ENCODE peak calls at places on chromosomes 16 and 17, in five cellular contexts. O is pancreas, X is stomach, U is ovary, Q is psoas muscle. P is an unnamed sample. For H3K27me3, the result is how much of the 10 kb centered on the place peaks cover.

GRCh38 chr16:11121083-11121482 is 134.9 kb downstream of the SOCS1 start:
- DNase-seq in O (no peak), X (no peak), U (no peak), Q (no peak), P (no peak)

GRCh38 chr17:9150407-9151090 is 129.2 kb downstream of the NTN1 start:
- DNase-seq in O (no peak), X (peak), U (no peak), Q (no peak), P (peak)

GRCh38 chr17:58183514-58183913 is 9.0 kb upstream of the EPX start:
- DNase-seq in O (no peak), X (no peak), U (no peak), Q (no peak), P (no peak)

GRCh38 chr16:87464691-87465300 is 28.0 kb downstream of the ZCCHC14 start:
- DNase-seq in O (peak), X (peak), U (peak), Q (peak), P (peak)

GRCh38 chr16:56744996-56745640 is 15.2 kb downstream of the NUP93 start:
- DNase-seq in O (no peak), X (no peak), U (no peak), Q (no peak), P (no peak)

GRCh38 chr17:42311240-42312034 is 23.1 kb downstream of the STAT5A start:
- DNase-seq in O (peak), X (peak), U (peak), Q (peak), P (no peak)

GRCh38 chr16:12471383-12471782 is 332.3 kb downstream of the CPPED1 start:
- DNase-seq in O (no peak), X (no peak), U (no peak), Q (no peak), P (no peak)

GRCh38 chr17:51650772-51651171 is 390.4 kb downstream of the UTP18 start:
- DNase-seq in O (no peak), X (no peak), U (no peak), Q (no peak), P (no peak)

GRCh38 chr17:61815863-61816523 is 47.3 kb downstream of the BRIP1 start:
- DNase-seq in O (no peak), X (no peak), U (no peak), Q (no peak), P (no peak)

GRCh38 chr17:65243838-65244237 is 106.7 kb downstream of the RGS9 start:
- DNase-seq in O (no peak), X (no peak), U (no peak), Q (no peak), P (no peak)

GRCh38 chr16:75289189-75289588 is 37.8 kb upstream of the BCAR1 start:
- DNase-seq in O (no peak), X (no peak), U (no peak), Q (no peak), P (no peak)
- H3K27ac ChIP-seq in O (no peak), X (no peak), U (no peak), Q (peak), P (no peak)

GRCh38 chr16:3195975-3196374 is 8.0 kb downstream of the OR1F1 start:
- DNase-seq in O (no peak), X (no peak), U (no peak), Q (no peak), P (no peak)
- H3K27me3 ChIP-seq in O (under half), X (under half), U (under half), Q (under half), P (under half)

GRCh38 chr17:14771543-14771942 is 470.7 kb downstream of the HS3ST3B1 start:
- DNase-seq in O (no peak), X (no peak), U (no peak), Q (no peak), P (no peak)
- H3K4me3 ChIP-seq in O (no peak), X (no peak), U (no peak), Q (no peak), P (no peak)

DNA sequence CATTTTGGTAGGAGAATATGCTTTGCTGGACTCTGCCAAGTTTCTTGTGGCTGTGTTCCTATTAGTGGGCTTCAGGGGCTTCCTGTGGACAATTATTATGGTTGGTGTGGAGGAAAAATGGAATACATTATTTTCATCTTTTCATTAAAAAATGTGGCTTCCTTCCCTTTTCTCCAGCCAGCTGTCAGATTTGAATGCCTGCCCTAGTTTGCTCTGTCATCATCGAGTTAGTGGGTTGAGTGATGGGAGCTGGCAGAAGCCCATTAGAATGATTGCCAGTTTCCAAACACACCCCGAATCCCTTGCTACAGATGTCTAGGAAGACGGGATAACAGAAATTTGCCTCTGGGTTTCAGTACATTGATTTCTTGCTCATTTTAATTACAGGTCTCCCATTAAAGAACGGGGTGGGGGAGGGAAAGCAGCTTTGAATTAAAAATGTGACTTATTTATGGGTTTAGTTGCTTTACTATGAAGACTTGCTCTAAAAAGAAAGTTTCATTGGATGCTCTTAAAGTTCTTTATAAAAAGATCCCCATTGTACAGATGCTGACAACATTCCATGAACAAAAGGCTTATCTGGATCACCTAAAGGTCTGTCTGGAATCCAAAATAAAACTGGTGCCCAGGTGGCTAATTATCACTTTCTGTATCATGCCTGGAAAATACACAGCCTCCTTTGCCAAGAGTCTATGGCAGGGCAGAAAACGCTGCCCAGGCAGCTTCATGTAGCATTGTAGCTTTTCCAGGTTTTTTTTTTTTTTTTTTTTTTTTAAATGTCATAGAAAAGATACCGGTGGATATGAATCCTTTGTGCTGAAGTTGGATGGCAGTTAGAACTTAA is 103.6 kb downstream of the PRKCA start:
- DNase-seq in O (no peak), X (no peak), U (no peak), Q (no peak), P (no peak)
- H3K27ac ChIP-seq in O (no peak), X (no peak), U (no peak), Q (no peak), P (no peak)

GRCh38 chr16:1133810-1134520 is 18.9 kb upstream of the CACNA1H start:
- DNase-seq in O (no peak), X (no peak), U (no peak), Q (no peak), P (no peak)
- H3K27me3 ChIP-seq in O (under half), X (under half), U (under half), Q (under half), P (under half)

GRCh38 chr16:49527621-49528020 is 154.0 kb downstream of the C16orf78 start:
- DNase-seq in O (no peak), X (no peak), U (no peak), Q (no peak), P (no peak)

GRCh38 chr16:49528564-49529150 is 155.1 kb downstream of the C16orf78 start:
- DNase-seq in O (no peak), X (no peak), U (no peak), Q (no peak), P (no peak)

GRCh38 chr16:49529646-49530045 is 156.0 kb downstream of the C16orf78 start:
- DNase-seq in O (no peak), X (no peak), U (no peak), Q (no peak), P (no peak)

GRCh38 chr16:49526966-49527365 is 153.4 kb downstream of the C16orf78 start:
- DNase-seq in O (no peak), X (no peak), U (no peak), Q (no peak), P (no peak)

GRCh38 chr16:49528035-49528434 is 154.4 kb downstream of the C16orf78 start:
- DNase-seq in O (no peak), X (no peak), U (no peak), Q (no peak), P (peak)
- H3K4me3 ChIP-seq in O (no peak), X (peak), U (peak), Q (peak), P (peak)

DNA sequence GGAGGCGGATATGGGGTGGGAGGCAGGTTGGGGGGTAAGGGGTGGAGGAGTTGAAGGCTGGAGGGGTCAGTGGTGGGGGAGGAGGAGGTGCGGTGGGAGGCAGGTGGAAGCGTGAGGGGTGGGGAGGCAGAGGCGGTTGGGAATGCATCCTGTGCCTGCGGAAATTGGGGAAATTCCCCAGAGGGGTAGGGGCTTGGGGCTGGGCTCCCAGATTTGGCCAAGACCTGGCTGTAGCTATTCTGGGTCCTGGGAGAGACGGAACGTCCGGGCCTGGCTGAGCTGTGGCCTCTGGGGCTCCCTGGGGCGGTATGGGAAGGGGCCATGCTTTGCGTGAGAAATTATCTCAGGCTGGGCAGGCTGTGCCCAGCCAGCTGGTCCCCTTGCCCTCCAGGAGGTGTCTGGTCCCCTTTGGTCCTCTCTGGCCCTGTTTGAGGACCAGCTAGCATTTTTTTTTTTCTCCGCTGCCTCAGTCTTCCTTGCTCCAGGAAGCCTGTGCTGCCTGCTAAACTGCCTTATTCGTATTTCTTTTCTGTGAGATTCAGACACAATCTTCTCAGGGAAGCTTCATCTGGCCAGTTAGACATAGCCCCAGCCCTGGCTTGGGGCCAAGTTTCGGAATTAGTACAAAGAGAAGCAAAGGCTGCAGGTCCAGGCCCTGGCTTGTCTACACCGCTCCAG is 7.3 kb upstream of the TRPV2 start:
- DNase-seq in O (no peak), X (peak), U (peak), Q (peak), P (peak)
- H3K27ac ChIP-seq in O (peak), X (peak), U (peak), Q (peak), P (no peak)

GRCh38 chr17:40218006-40218739 is 931 bp upstream of the WIPF2 start:
- DNase-seq in O (no peak), X (no peak), U (no peak), Q (no peak), P (no peak)
- H3K27me3 ChIP-seq in O (under half), X (under half), U (under half), Q (under half), P (under half)

DNA sequence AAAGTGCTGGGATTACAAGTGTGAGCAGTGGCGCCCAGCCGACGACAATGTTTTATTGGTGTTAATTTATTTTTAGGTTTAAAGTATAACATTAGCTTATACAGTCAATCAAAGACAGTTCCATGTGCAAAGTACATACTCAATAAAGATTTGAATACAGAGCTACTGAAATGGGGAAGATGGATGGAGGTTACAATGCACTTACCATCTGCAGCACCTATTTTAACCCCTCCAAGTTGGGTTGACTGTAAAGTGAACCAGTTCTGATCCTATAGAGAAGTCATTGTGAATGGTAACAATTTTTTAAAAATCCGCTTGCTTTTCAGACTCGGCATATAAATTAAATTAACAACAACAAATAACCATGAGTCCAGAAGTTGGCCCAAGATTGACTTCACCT is 679 bp upstream of the PSKH1 start:
- DNase-seq in O (no peak), X (no peak), U (no peak), Q (no peak), P (no peak)
- H3K4me3 ChIP-seq in O (peak), X (peak), U (peak), Q (peak), P (peak)

P was measured in brain microvascular endothelial cell.